ENCODE peak calls at places on chromosomes 2 and 18, in six cellular contexts. One of them, this sample, is unnamed.

GRCh38 chr2:188495990-188496431 is 204.3 kb downstream of the GULP1 start:
- DNase-seq in nucleus accumbens: no peak
- DNase-seq in GDM1: no peak
- DNase-seq in activated naive CD4-positive, alpha-beta T cell: no peak
- DNase-seq in AG04450: no peak
- DNase-seq in stimulated activated CD4-positive, alpha-beta T cell treated with anti-CD3 and anti-CD28 coated beads, Interleukin-1b, Interleukin-23, amount 100 ng/mL, for 24 hours: no peak
- DNase-seq in this sample: no peak

GRCh38 chr2:152525277-152525838 is 190.4 kb downstream of the FMNL2 start:
- DNase-seq in activated naive CD4-positive, alpha-beta T cell: no peak
- DNase-seq in nucleus accumbens: peak; percentile 17
- DNase-seq in stimulated activated CD4-positive, alpha-beta T cell treated with anti-CD3 and anti-CD28 coated beads, Interleukin-1b, Interleukin-23, amount 100 ng/mL, for 24 hours: no peak
- DNase-seq in AG04450: no peak
- DNase-seq in GDM1: no peak
- DNase-seq in this sample: no peak

GRCh38 chr18:74013955-74014354 is 133.7 kb downstream of the FBXO15 start:
- DNase-seq in GDM1: no peak
- DNase-seq in activated naive CD4-positive, alpha-beta T cell: no peak
- DNase-seq in AG04450: peak; percentile 18
- DNase-seq in stimulated activated CD4-positive, alpha-beta T cell treated with anti-CD3 and anti-CD28 coated beads, Interleukin-1b, Interleukin-23, amount 100 ng/mL, for 24 hours: no peak
- DNase-seq in nucleus accumbens: no peak
- DNase-seq in this sample: no peak

GRCh38 chr2:54310314-54310713 is 54.3 kb upstream of the TSPYL6 start:
- DNase-seq in nucleus accumbens: no peak
- DNase-seq in stimulated activated CD4-positive, alpha-beta T cell treated with anti-CD3 and anti-CD28 coated beads, Interleukin-1b, Interleukin-23, amount 100 ng/mL, for 24 hours: no peak
- DNase-seq in GDM1: no peak
- DNase-seq in AG04450: no peak
- DNase-seq in activated naive CD4-positive, alpha-beta T cell: no peak
- DNase-seq in this sample: no peak

GRCh38 chr2:223414646-223415045 is 187.5 kb downstream of the SCG2 start:
- DNase-seq in AG04450: peak; percentile 7
- DNase-seq in activated naive CD4-positive, alpha-beta T cell: no peak
- DNase-seq in GDM1: no peak
- DNase-seq in stimulated activated CD4-positive, alpha-beta T cell treated with anti-CD3 and anti-CD28 coated beads, Interleukin-1b, Interleukin-23, amount 100 ng/mL, for 24 hours: no peak
- DNase-seq in nucleus accumbens: no peak
- DNase-seq in this sample: no peak

GRCh38 chr2:237980751-237981150 is 13.9 kb downstream of the UBE2F start:
- DNase-seq in nucleus accumbens: no peak
- DNase-seq in AG04450: no peak
- DNase-seq in GDM1: no peak
- DNase-seq in activated naive CD4-positive, alpha-beta T cell: no peak
- DNase-seq in stimulated activated CD4-positive, alpha-beta T cell treated with anti-CD3 and anti-CD28 coated beads, Interleukin-1b, Interleukin-23, amount 100 ng/mL, for 24 hours: no peak
- DNase-seq in this sample: no peak

GRCh38 chr2:221716434-221717303 is 144.6 kb upstream of the EPHA4 start:
- DNase-seq in nucleus accumbens: no peak
- DNase-seq in activated naive CD4-positive, alpha-beta T cell: no peak
- DNase-seq in GDM1: no peak
- DNase-seq in stimulated activated CD4-positive, alpha-beta T cell treated with anti-CD3 and anti-CD28 coated beads, Interleukin-1b, Interleukin-23, amount 100 ng/mL, for 24 hours: no peak
- DNase-seq in AG04450: no peak
- DNase-seq in this sample: no peak

GRCh38 chr2:133362061-133362476 is 206.2 kb downstream of the NCKAP5 start:
- DNase-seq in activated naive CD4-positive, alpha-beta T cell: no peak
- DNase-seq in nucleus accumbens: no peak
- DNase-seq in stimulated activated CD4-positive, alpha-beta T cell treated with anti-CD3 and anti-CD28 coated beads, Interleukin-1b, Interleukin-23, amount 100 ng/mL, for 24 hours: no peak
- DNase-seq in GDM1: no peak
- DNase-seq in AG04450: peak; percentile 26
- DNase-seq in this sample: peak; percentile 9

GRCh38 chr18:48663931-48664847 is 125.4 kb downstream of the CTIF start:
- DNase-seq in stimulated activated CD4-positive, alpha-beta T cell treated with anti-CD3 and anti-CD28 coated beads, Interleukin-1b, Interleukin-23, amount 100 ng/mL, for 24 hours: peak; percentile 28
- DNase-seq in AG04450: no peak
- DNase-seq in activated naive CD4-positive, alpha-beta T cell: no peak
- DNase-seq in nucleus accumbens: peak; percentile 63
- DNase-seq in GDM1: no peak
- DNase-seq in this sample: peak; percentile 45

GRCh38 chr2:229296561-229296960 is 25.5 kb upstream of the PID1 start:
- DNase-seq in GDM1: no peak
- DNase-seq in AG04450: no peak
- DNase-seq in activated naive CD4-positive, alpha-beta T cell: no peak
- DNase-seq in nucleus accumbens: no peak
- DNase-seq in stimulated activated CD4-positive, alpha-beta T cell treated with anti-CD3 and anti-CD28 coated beads, Interleukin-1b, Interleukin-23, amount 100 ng/mL, for 24 hours: no peak
- DNase-seq in this sample: no peak

GRCh38 chr2:177551989-177552413 is 159.4 kb downstream of the AGPS start:
- DNase-seq in GDM1: no peak
- DNase-seq in activated naive CD4-positive, alpha-beta T cell: peak; percentile 31
- DNase-seq in stimulated activated CD4-positive, alpha-beta T cell treated with anti-CD3 and anti-CD28 coated beads, Interleukin-1b, Interleukin-23, amount 100 ng/mL, for 24 hours: no peak
- DNase-seq in nucleus accumbens: no peak
- DNase-seq in AG04450: no peak
- DNase-seq in this sample: no peak

GRCh38 chr2:45237850-45238542 is 228.7 kb upstream of the SIX2 start:
- DNase-seq in AG04450: peak; percentile 79
- DNase-seq in activated naive CD4-positive, alpha-beta T cell: no peak
- DNase-seq in stimulated activated CD4-positive, alpha-beta T cell treated with anti-CD3 and anti-CD28 coated beads, Interleukin-1b, Interleukin-23, amount 100 ng/mL, for 24 hours: no peak
- DNase-seq in nucleus accumbens: no peak
- DNase-seq in GDM1: peak; percentile 40
- DNase-seq in this sample: peak; percentile 32

GRCh38 chr18:26536032-26536431 is 12.3 kb downstream of the KCTD1 start:
- DNase-seq in stimulated activated CD4-positive, alpha-beta T cell treated with anti-CD3 and anti-CD28 coated beads, Interleukin-1b, Interleukin-23, amount 100 ng/mL, for 24 hours: no peak
- DNase-seq in GDM1: no peak
- DNase-seq in activated naive CD4-positive, alpha-beta T cell: no peak
- DNase-seq in nucleus accumbens: no peak
- DNase-seq in AG04450: no peak
- DNase-seq in this sample: no peak

GRCh38 chr2:165655653-165656052 is 138.4 kb downstream of the GALNT3 start:
- DNase-seq in GDM1: no peak
- DNase-seq in nucleus accumbens: no peak
- DNase-seq in stimulated activated CD4-positive, alpha-beta T cell treated with anti-CD3 and anti-CD28 coated beads, Interleukin-1b, Interleukin-23, amount 100 ng/mL, for 24 hours: no peak
- DNase-seq in AG04450: no peak
- DNase-seq in activated naive CD4-positive, alpha-beta T cell: no peak
- DNase-seq in this sample: no peak

GRCh38 chr18:70337139-70337972 is 48.5 kb downstream of the SOCS6 start:
- DNase-seq in nucleus accumbens: no peak
- DNase-seq in GDM1: no peak
- DNase-seq in stimulated activated CD4-positive, alpha-beta T cell treated with anti-CD3 and anti-CD28 coated beads, Interleukin-1b, Interleukin-23, amount 100 ng/mL, for 24 hours: no peak
- DNase-seq in AG04450: peak; percentile 50
- DNase-seq in activated naive CD4-positive, alpha-beta T cell: no peak
- DNase-seq in this sample: no peak

GRCh38 chr2:96642564-96643350 is at the start of gene FER1L5:
- DNase-seq in nucleus accumbens: peak; percentile 80
- DNase-seq in GDM1: no peak
- DNase-seq in stimulated activated CD4-positive, alpha-beta T cell treated with anti-CD3 and anti-CD28 coated beads, Interleukin-1b, Interleukin-23, amount 100 ng/mL, for 24 hours: no peak
- DNase-seq in activated naive CD4-positive, alpha-beta T cell: no peak
- DNase-seq in AG04450: no peak
- DNase-seq in this sample: no peak

GRCh38 chr2:109052922-109053321 is 63.9 kb upstream of the EDAR start:
- DNase-seq in AG04450: no peak
- DNase-seq in GDM1: no peak
- DNase-seq in activated naive CD4-positive, alpha-beta T cell: no peak
- DNase-seq in stimulated activated CD4-positive, alpha-beta T cell treated with anti-CD3 and anti-CD28 coated beads, Interleukin-1b, Interleukin-23, amount 100 ng/mL, for 24 hours: no peak
- DNase-seq in nucleus accumbens: no peak
- DNase-seq in this sample: no peak

GRCh38 chr2:138501427-138502252 is at the start of gene SPOPL:
- DNase-seq in stimulated activated CD4-positive, alpha-beta T cell treated with anti-CD3 and anti-CD28 coated beads, Interleukin-1b, Interleukin-23, amount 100 ng/mL, for 24 hours: peak; percentile 62
- DNase-seq in activated naive CD4-positive, alpha-beta T cell: peak; percentile 62
- DNase-seq in AG04450: peak; percentile 38
- DNase-seq in GDM1: peak; percentile 87
- DNase-seq in nucleus accumbens: peak; percentile 85
- DNase-seq in this sample: peak; percentile 85

GRCh38 chr18:48321121-48321520 is 88.1 kb downstream of the ZBTB7C start:
- DNase-seq in nucleus accumbens: no peak
- DNase-seq in GDM1: no peak
- DNase-seq in stimulated activated CD4-positive, alpha-beta T cell treated with anti-CD3 and anti-CD28 coated beads, Interleukin-1b, Interleukin-23, amount 100 ng/mL, for 24 hours: no peak
- DNase-seq in AG04450: no peak
- DNase-seq in activated naive CD4-positive, alpha-beta T cell: no peak
- DNase-seq in this sample: no peak

GRCh38 chr2:85353876-85354285 is 447 bp downstream of the RETSAT start:
- DNase-seq in GDM1: no peak
- DNase-seq in activated naive CD4-positive, alpha-beta T cell: no peak
- DNase-seq in stimulated activated CD4-positive, alpha-beta T cell treated with anti-CD3 and anti-CD28 coated beads, Interleukin-1b, Interleukin-23, amount 100 ng/mL, for 24 hours: no peak
- DNase-seq in AG04450: no peak
- DNase-seq in nucleus accumbens: no peak
- DNase-seq in this sample: peak; percentile 46

GRCh38 chr2:197286805-197287595 is 23.6 kb downstream of the ANKRD44 start:
- DNase-seq in GDM1: no peak
- DNase-seq in activated naive CD4-positive, alpha-beta T cell: no peak
- DNase-seq in nucleus accumbens: peak; percentile 4
- DNase-seq in stimulated activated CD4-positive, alpha-beta T cell treated with anti-CD3 and anti-CD28 coated beads, Interleukin-1b, Interleukin-23, amount 100 ng/mL, for 24 hours: no peak
- DNase-seq in AG04450: peak; percentile 78
- DNase-seq in this sample: no peak

GRCh38 chr2:55879976-55880375 is 43.6 kb downstream of the EFEMP1 start:
- DNase-seq in nucleus accumbens: no peak
- DNase-seq in activated naive CD4-positive, alpha-beta T cell: no peak
- DNase-seq in GDM1: no peak
- DNase-seq in AG04450: no peak
- DNase-seq in stimulated activated CD4-positive, alpha-beta T cell treated with anti-CD3 and anti-CD28 coated beads, Interleukin-1b, Interleukin-23, amount 100 ng/mL, for 24 hours: no peak
- DNase-seq in this sample: no peak

GRCh38 chr2:169815849-169816248 is 8.9 kb downstream of the METTL5 start:
- DNase-seq in AG04450: peak; percentile 60
- DNase-seq in nucleus accumbens: no peak
- DNase-seq in stimulated activated CD4-positive, alpha-beta T cell treated with anti-CD3 and anti-CD28 coated beads, Interleukin-1b, Interleukin-23, amount 100 ng/mL, for 24 hours: no peak
- DNase-seq in GDM1: no peak
- DNase-seq in activated naive CD4-positive, alpha-beta T cell: no peak
- DNase-seq in this sample: no peak

GRCh38 chr2:44964704-44965343 is 23.3 kb downstream of the SIX3 start:
- DNase-seq in stimulated activated CD4-positive, alpha-beta T cell treated with anti-CD3 and anti-CD28 coated beads, Interleukin-1b, Interleukin-23, amount 100 ng/mL, for 24 hours: no peak
- DNase-seq in activated naive CD4-positive, alpha-beta T cell: no peak
- DNase-seq in nucleus accumbens: no peak
- DNase-seq in AG04450: no peak
- DNase-seq in GDM1: no peak
- DNase-seq in this sample: no peak

GRCh38 chr2:241797441-241798080 is 11.4 kb upstream of the NEU4 start:
- DNase-seq in stimulated activated CD4-positive, alpha-beta T cell treated with anti-CD3 and anti-CD28 coated beads, Interleukin-1b, Interleukin-23, amount 100 ng/mL, for 24 hours: no peak
- DNase-seq in nucleus accumbens: no peak
- DNase-seq in AG04450: no peak
- DNase-seq in GDM1: no peak
- DNase-seq in activated naive CD4-positive, alpha-beta T cell: no peak
- DNase-seq in this sample: no peak

GRCh38 chr18:11175266-11175947 is 26.0 kb upstream of the PIEZO2 start:
- DNase-seq in stimulated activated CD4-positive, alpha-beta T cell treated with anti-CD3 and anti-CD28 coated beads, Interleukin-1b, Interleukin-23, amount 100 ng/mL, for 24 hours: no peak
- DNase-seq in activated naive CD4-positive, alpha-beta T cell: no peak
- DNase-seq in AG04450: peak; percentile 27
- DNase-seq in nucleus accumbens: no peak
- DNase-seq in GDM1: no peak
- DNase-seq in this sample: no peak

GRCh38 chr2:180144311-180144813 is 137.3 kb upstream of the CWC22 start:
- DNase-seq in stimulated activated CD4-positive, alpha-beta T cell treated with anti-CD3 and anti-CD28 coated beads, Interleukin-1b, Interleukin-23, amount 100 ng/mL, for 24 hours: no peak
- DNase-seq in nucleus accumbens: no peak
- DNase-seq in GDM1: no peak
- DNase-seq in activated naive CD4-positive, alpha-beta T cell: no peak
- DNase-seq in AG04450: no peak
- DNase-seq in this sample: no peak

GRCh38 chr18:62101236-62101635 is 85.6 kb downstream of the PIGN start:
- DNase-seq in AG04450: no peak
- DNase-seq in activated naive CD4-positive, alpha-beta T cell: no peak
- DNase-seq in nucleus accumbens: no peak
- DNase-seq in GDM1: no peak
- DNase-seq in stimulated activated CD4-positive, alpha-beta T cell treated with anti-CD3 and anti-CD28 coated beads, Interleukin-1b, Interleukin-23, amount 100 ng/mL, for 24 hours: no peak
- DNase-seq in this sample: no peak

GRCh38 chr18:50707841-50708240 is 112.0 kb downstream of the MRO start:
- DNase-seq in AG04450: no peak
- DNase-seq in GDM1: no peak
- DNase-seq in activated naive CD4-positive, alpha-beta T cell: no peak
- DNase-seq in stimulated activated CD4-positive, alpha-beta T cell treated with anti-CD3 and anti-CD28 coated beads, Interleukin-1b, Interleukin-23, amount 100 ng/mL, for 24 hours: no peak
- DNase-seq in nucleus accumbens: no peak
- DNase-seq in this sample: no peak

GRCh38 chr2:58535182-58535581 is 294.1 kb upstream of the FANCL start:
- DNase-seq in nucleus accumbens: no peak
- DNase-seq in AG04450: no peak
- DNase-seq in activated naive CD4-positive, alpha-beta T cell: no peak
- DNase-seq in stimulated activated CD4-positive, alpha-beta T cell treated with anti-CD3 and anti-CD28 coated beads, Interleukin-1b, Interleukin-23, amount 100 ng/mL, for 24 hours: no peak
- DNase-seq in GDM1: no peak
- DNase-seq in this sample: no peak

GRCh38 chr2:107002735-107003134 is 116.8 kb upstream of the ST6GAL2 start:
- DNase-seq in nucleus accumbens: no peak
- DNase-seq in GDM1: no peak
- DNase-seq in stimulated activated CD4-positive, alpha-beta T cell treated with anti-CD3 and anti-CD28 coated beads, Interleukin-1b, Interleukin-23, amount 100 ng/mL, for 24 hours: no peak
- DNase-seq in activated naive CD4-positive, alpha-beta T cell: no peak
- DNase-seq in AG04450: no peak
- DNase-seq in this sample: no peak

GRCh38 chr18:23330423-23330822 is 122.7 kb upstream of the RIOK3 start:
- DNase-seq in nucleus accumbens: no peak
- DNase-seq in activated naive CD4-positive, alpha-beta T cell: no peak
- DNase-seq in stimulated activated CD4-positive, alpha-beta T cell treated with anti-CD3 and anti-CD28 coated beads, Interleukin-1b, Interleukin-23, amount 100 ng/mL, for 24 hours: no peak
- DNase-seq in AG04450: no peak
- DNase-seq in GDM1: no peak
- DNase-seq in this sample: no peak

GRCh38 chr2:188244383-188244782 is 47.3 kb upstream of the GULP1 start:
- DNase-seq in stimulated activated CD4-positive, alpha-beta T cell treated with anti-CD3 and anti-CD28 coated beads, Interleukin-1b, Interleukin-23, amount 100 ng/mL, for 24 hours: no peak
- DNase-seq in GDM1: no peak
- DNase-seq in nucleus accumbens: peak; percentile 20
- DNase-seq in AG04450: no peak
- DNase-seq in activated naive CD4-positive, alpha-beta T cell: no peak
- DNase-seq in this sample: no peak

GRCh38 chr18:68769423-68769822 is 28.5 kb upstream of the CCDC102B start:
- DNase-seq in stimulated activated CD4-positive, alpha-beta T cell treated with anti-CD3 and anti-CD28 coated beads, Interleukin-1b, Interleukin-23, amount 100 ng/mL, for 24 hours: no peak
- DNase-seq in nucleus accumbens: no peak
- DNase-seq in AG04450: no peak
- DNase-seq in activated naive CD4-positive, alpha-beta T cell: no peak
- DNase-seq in GDM1: no peak
- DNase-seq in this sample: no peak

GRCh38 chr2:14903709-14904374 is 271.3 kb downstream of the LRATD1 start:
- DNase-seq in activated naive CD4-positive, alpha-beta T cell: no peak
- DNase-seq in nucleus accumbens: no peak
- DNase-seq in GDM1: peak; percentile 55
- DNase-seq in stimulated activated CD4-positive, alpha-beta T cell treated with anti-CD3 and anti-CD28 coated beads, Interleukin-1b, Interleukin-23, amount 100 ng/mL, for 24 hours: peak; percentile 6
- DNase-seq in AG04450: no peak
- DNase-seq in this sample: peak; percentile 35

GRCh38 chr2:45241061-45241561 is 231.9 kb upstream of the SIX2 start:
- DNase-seq in AG04450: no peak
- DNase-seq in stimulated activated CD4-positive, alpha-beta T cell treated with anti-CD3 and anti-CD28 coated beads, Interleukin-1b, Interleukin-23, amount 100 ng/mL, for 24 hours: no peak
- DNase-seq in GDM1: no peak
- DNase-seq in nucleus accumbens: no peak
- DNase-seq in activated naive CD4-positive, alpha-beta T cell: no peak
- DNase-seq in this sample: no peak

GRCh38 chr18:31526374-31526773 is 28.4 kb downstream of the DSG2 start:
- DNase-seq in GDM1: no peak
- DNase-seq in stimulated activated CD4-positive, alpha-beta T cell treated with anti-CD3 and anti-CD28 coated beads, Interleukin-1b, Interleukin-23, amount 100 ng/mL, for 24 hours: no peak
- DNase-seq in AG04450: no peak
- DNase-seq in nucleus accumbens: no peak
- DNase-seq in activated naive CD4-positive, alpha-beta T cell: no peak
- DNase-seq in this sample: no peak